ENCODE peak calls at places on chromosomes 3 and 15, in ten cellular contexts. F, A, L, O, B, R, E, X, T and Q are unnamed samples.

GRCh38 chr3:22296641-22297040 is 545.6 kb upstream of the ZNF385D start:
- DNase-seq in E (no peak), A (no peak), B (no peak), X (no peak), T (no peak), F (no peak), R (no peak), L (no peak), O (no peak), Q (no peak)

GRCh38 chr3:43686700-43687498 is 3.8 kb upstream of the ABHD5 start:
- DNase-seq in R (no peak), A (no peak), X (no peak), T (no peak), F (no peak), B (no peak), E (no peak), O (no peak), L (no peak), Q (no peak)

GRCh38 chr3:134076816-134077215 is 47.1 kb upstream of the SLCO2A1 start:
- DNase-seq in B (no peak), X (no peak), O (no peak), F (no peak), T (no peak), E (no peak), A (no peak), R (no peak), L (no peak), Q (no peak)

GRCh38 chr3:79767194-79767952 is 425 bp downstream of the ROBO1 start:
- DNase-seq in R (no peak), A (no peak), F (no peak), T (peak), O (no peak), X (no peak), B (no peak), E (peak), L (peak), Q (no peak)

GRCh38 chr3:13598926-13599886 is 50.3 kb downstream of the FBLN2 start:
- DNase-seq in R (no peak), B (no peak), L (no peak), A (no peak), F (no peak), T (no peak), X (no peak), O (no peak), E (no peak), Q (no peak)

GRCh38 chr3:124588794-124589193 is 141.5 kb upstream of the UMPS start:
- DNase-seq in B (no peak), F (no peak), X (no peak), R (no peak), E (no peak), A (no peak), L (no peak), T (no peak), O (no peak), Q (no peak)

GRCh38 chr3:128946411-128946810 is 47.5 kb downstream of the CFAP92 start:
- DNase-seq in T (no peak), F (no peak), X (no peak), O (no peak), E (no peak), L (no peak), A (no peak), R (no peak), B (no peak), Q (no peak)

GRCh38 chr3:31614162-31614921 is 81.6 kb downstream of the STT3B start:
- DNase-seq in F (no peak), E (no peak), X (no peak), L (no peak), R (no peak), B (no peak), O (no peak), T (no peak), A (no peak), Q (no peak)

GRCh38 chr3:183027276-183027675 is 46.9 kb upstream of the DCUN1D1 start:
- DNase-seq in F (no peak), T (no peak), E (no peak), R (no peak), B (no peak), A (no peak), X (no peak), O (no peak), L (no peak), Q (no peak)

GRCh38 chr15:31261266-31262142 is 65.1 kb upstream of the KLF13 start:
- DNase-seq in A (no peak), B (no peak), T (no peak), X (no peak), R (no peak), L (no peak), E (no peak), F (no peak), O (no peak), Q (peak)

GRCh38 chr15:66498501-66499386 is 1.2 kb upstream of the SNAPC5 start:
- DNase-seq in X (peak), R (no peak), L (no peak), B (no peak), E (peak), O (no peak), T (no peak), A (no peak), F (peak), Q (no peak)

GRCh38 chr15:35013370-35013769 is 25.3 kb upstream of the ZNF770 start:
- DNase-seq in O (no peak), B (no peak), L (no peak), R (no peak), E (no peak), A (no peak), T (no peak), X (no peak), F (no peak), Q (no peak)

GRCh38 chr15:78538358-78538757 is 1.9 kb upstream of the PSMA4 start:
- DNase-seq in O (no peak), F (no peak), T (no peak), A (no peak), B (no peak), R (no peak), E (no peak), X (no peak), L (no peak), Q (no peak)

GRCh38 chr3:194046995-194047681 is 88.8 kb upstream of the HES1 start:
- DNase-seq in X (no peak), T (no peak), L (no peak), E (no peak), B (peak), F (peak), O (no peak), R (no peak), A (no peak), Q (no peak)

GRCh38 chr3:128424508-128425069 is 42.1 kb downstream of the DNAJB8 start:
- DNase-seq in R (no peak), L (no peak), B (no peak), F (no peak), T (no peak), O (no peak), A (no peak), E (no peak), X (no peak), Q (no peak)

GRCh38 chr3:135169651-135170050 is 374.6 kb downstream of the EPHB1 start:
- DNase-seq in T (no peak), E (no peak), F (no peak), X (no peak), R (no peak), B (no peak), O (no peak), L (no peak), A (no peak), Q (no peak)

GRCh38 chr3:100454684-100455083 is 37.7 kb upstream of the TMEM45A start:
- DNase-seq in O (no peak), X (no peak), R (no peak), F (no peak), A (no peak), E (no peak), B (no peak), T (no peak), L (no peak), Q (no peak)

GRCh38 chr15:97904196-97904572 is 56.3 kb upstream of the ARRDC4 start:
- DNase-seq in F (peak), E (peak), A (no peak), R (no peak), B (peak), O (peak), T (peak), L (peak), X (no peak), Q (no peak)

GRCh38 chr15:86555114-86555513 is 475.4 kb downstream of the AGBL1 start:
- DNase-seq in F (no peak), L (no peak), B (no peak), X (no peak), R (no peak), O (no peak), E (no peak), T (peak), A (no peak), Q (no peak)

GRCh38 chr3:16286161-16286560 is 21.1 kb downstream of the OXNAD1 start:
- DNase-seq in F (no peak), O (no peak), B (no peak), A (no peak), L (no peak), X (peak), E (no peak), R (peak), T (no peak), Q (peak)

GRCh38 chr3:128969993-128970740 is 23.7 kb downstream of the CFAP92 start:
- DNase-seq in B (peak), R (peak), L (peak), A (no peak), F (peak), O (peak), E (peak), T (peak), X (peak), Q (peak)

GRCh38 chr3:43855674-43856299 is 165.0 kb downstream of the ABHD5 start:
- DNase-seq in F (peak), O (peak), X (peak), B (peak), T (peak), E (peak), L (peak), R (peak), A (no peak), Q (no peak)

GRCh38 chr3:242986-243706 is 46.6 kb downstream of the CHL1 start:
- DNase-seq in L (no peak), O (no peak), T (no peak), E (no peak), F (no peak), X (no peak), A (no peak), B (no peak), R (no peak), Q (no peak)

GRCh38 chr3:52195823-52196331 is 2.1 kb upstream of the ALAS1 start:
- DNase-seq in F (no peak), E (no peak), B (no peak), T (no peak), R (no peak), A (no peak), O (no peak), L (no peak), X (no peak), Q (no peak)

GRCh38 chr3:159158801-159159200 is 356.9 kb downstream of the MFSD1 start:
- DNase-seq in R (no peak), O (no peak), B (no peak), F (no peak), E (no peak), X (no peak), L (no peak), T (no peak), A (no peak), Q (no peak)

GRCh38 chr3:132209860-132210259 is 107.3 kb upstream of the ACP3 start:
- DNase-seq in O (no peak), E (no peak), F (no peak), A (no peak), L (no peak), X (no peak), R (no peak), T (no peak), B (no peak), Q (no peak)

GRCh38 chr15:79965836-79966630 is 5.0 kb downstream of the BCL2A1 start:
- DNase-seq in T (no peak), E (no peak), A (no peak), X (no peak), R (peak), L (no peak), F (no peak), B (no peak), O (no peak), Q (no peak)

GRCh38 chr3:3665546-3665945 is 133.7 kb upstream of the LRRN1 start:
- DNase-seq in E (no peak), A (no peak), R (no peak), O (no peak), F (no peak), L (no peak), X (no peak), B (no peak), T (no peak), Q (no peak)